ENCODE peak calls at places on chromosomes 3 and 15, in five cellular contexts. One of them, this sample, is unnamed.

GRCh38 chr3:86937306-86937791 is 53.6 kb downstream of the VGLL3 start:
- DNase-seq in hypothalamus: no peak
- DNase-seq in activated CD4-positive, alpha-beta T cell treated with anti-CD3 and anti-CD28 coated beads, Interleukin-2, amount 50 U/mL, for 48 hours: no peak
- DNase-seq in activated T-cell treated with anti-CD3 and anti-CD28 coated beads, Interleukin-2, amount 50 U/mL, for 72 hours: no peak
- DNase-seq in M059J: peak
- DNase-seq in this sample: peak

GRCh38 chr15:41284425-41285177 is 47.8 kb downstream of the OIP5 start:
- DNase-seq in hypothalamus: no peak
- DNase-seq in activated CD4-positive, alpha-beta T cell treated with anti-CD3 and anti-CD28 coated beads, Interleukin-2, amount 50 U/mL, for 48 hours: no peak
- DNase-seq in activated T-cell treated with anti-CD3 and anti-CD28 coated beads, Interleukin-2, amount 50 U/mL, for 72 hours: no peak
- DNase-seq in M059J: peak
- DNase-seq in this sample: no peak

GRCh38 chr15:101313041-101313761 is 18.2 kb upstream of the SNRPA1 start:
- DNase-seq in hypothalamus: no peak
- DNase-seq in activated CD4-positive, alpha-beta T cell treated with anti-CD3 and anti-CD28 coated beads, Interleukin-2, amount 50 U/mL, for 48 hours: no peak
- DNase-seq in activated T-cell treated with anti-CD3 and anti-CD28 coated beads, Interleukin-2, amount 50 U/mL, for 72 hours: no peak
- DNase-seq in M059J: no peak
- DNase-seq in this sample: no peak

GRCh38 chr15:65249641-65250040 is 37.0 kb downstream of the PARP16 start:
- DNase-seq in hypothalamus: no peak
- DNase-seq in activated CD4-positive, alpha-beta T cell treated with anti-CD3 and anti-CD28 coated beads, Interleukin-2, amount 50 U/mL, for 48 hours: peak
- DNase-seq in activated T-cell treated with anti-CD3 and anti-CD28 coated beads, Interleukin-2, amount 50 U/mL, for 72 hours: peak
- DNase-seq in M059J: no peak
- DNase-seq in this sample: no peak

GRCh38 chr15:35271371-35272043 is 186.4 kb upstream of the NANOGP8 start:
- DNase-seq in hypothalamus: no peak
- DNase-seq in activated CD4-positive, alpha-beta T cell treated with anti-CD3 and anti-CD28 coated beads, Interleukin-2, amount 50 U/mL, for 48 hours: no peak
- DNase-seq in activated T-cell treated with anti-CD3 and anti-CD28 coated beads, Interleukin-2, amount 50 U/mL, for 72 hours: no peak
- DNase-seq in M059J: peak
- DNase-seq in this sample: peak

GRCh38 chr15:73305331-73306211 is 63.2 kb downstream of the HCN4 start:
- DNase-seq in hypothalamus: no peak
- DNase-seq in activated CD4-positive, alpha-beta T cell treated with anti-CD3 and anti-CD28 coated beads, Interleukin-2, amount 50 U/mL, for 48 hours: peak
- DNase-seq in activated T-cell treated with anti-CD3 and anti-CD28 coated beads, Interleukin-2, amount 50 U/mL, for 72 hours: no peak
- DNase-seq in M059J: peak
- DNase-seq in this sample: peak

GRCh38 chr3:83453010-83453409 is 1505.8 kb upstream of the CADM2 start:
- DNase-seq in hypothalamus: no peak
- DNase-seq in activated CD4-positive, alpha-beta T cell treated with anti-CD3 and anti-CD28 coated beads, Interleukin-2, amount 50 U/mL, for 48 hours: no peak
- DNase-seq in activated T-cell treated with anti-CD3 and anti-CD28 coated beads, Interleukin-2, amount 50 U/mL, for 72 hours: no peak
- DNase-seq in M059J: no peak
- DNase-seq in this sample: no peak

GRCh38 chr3:123692041-123692440 is 107.2 kb upstream of the HACD2 start:
- DNase-seq in hypothalamus: no peak
- DNase-seq in activated CD4-positive, alpha-beta T cell treated with anti-CD3 and anti-CD28 coated beads, Interleukin-2, amount 50 U/mL, for 48 hours: no peak
- DNase-seq in activated T-cell treated with anti-CD3 and anti-CD28 coated beads, Interleukin-2, amount 50 U/mL, for 72 hours: no peak
- DNase-seq in M059J: peak
- DNase-seq in this sample: no peak

GRCh38 chr15:26890451-26890850 is 23.6 kb downstream of the GABRA5 start:
- DNase-seq in hypothalamus: no peak
- DNase-seq in activated CD4-positive, alpha-beta T cell treated with anti-CD3 and anti-CD28 coated beads, Interleukin-2, amount 50 U/mL, for 48 hours: no peak
- DNase-seq in activated T-cell treated with anti-CD3 and anti-CD28 coated beads, Interleukin-2, amount 50 U/mL, for 72 hours: no peak
- DNase-seq in M059J: no peak
- DNase-seq in this sample: no peak

This sample was measured in astrocyte.